ENCODE peak calls at places on chromosome 18, in seven cellular contexts. E is osteocyte, Q is astrocyte of the spinal cord, W is fibroblast of lung, U is aorta, L is MCF 10A, B is GM23338. G is an unnamed sample.
A peak's percentile ranks its signal among the peaks of the same experiment; 100 is the strongest.

GRCh38 chr18:72942766-72943165 is 75.0 kb upstream of the NETO1 start:
- DNase-seq in U (no peak), L (peak; percentile 51), B (no peak), W (no peak), Q (no peak), E (no peak), G (no peak)

GRCh38 chr18:56258178-56258577 is 380.2 kb downstream of the TXNL1 start:
- DNase-seq in W (peak; percentile 29), E (no peak), U (no peak), L (no peak), B (no peak), Q (no peak), G (no peak)

GRCh38 chr18:63149200-63149587 is 170.4 kb downstream of the BCL2 start:
- DNase-seq in E (no peak), W (no peak), B (peak; percentile 17), Q (no peak), U (no peak), L (no peak), G (peak; percentile 21)

GRCh38 chr18:26549103-26549485 is 741 bp upstream of the KCTD1 start:
- DNase-seq in L (peak; percentile 76), U (no peak), Q (peak; percentile 54), W (peak; percentile 46), B (peak; percentile 63), E (no peak), G (no peak)

GRCh38 chr18:58235001-58235436 is 191.0 kb downstream of the NEDD4L start:
- DNase-seq in E (peak; percentile 38), B (no peak), Q (no peak), L (no peak), U (no peak), W (no peak), G (no peak)

GRCh38 chr18:73479472-73479871 is 611.7 kb upstream of the NETO1 start:
- DNase-seq in U (no peak), W (peak; percentile 34), L (peak; percentile 45), Q (peak; percentile 48), B (no peak), E (no peak), G (no peak)

GRCh38 chr18:53838796-53839195 is 385.7 kb downstream of the MBD2 start:
- DNase-seq in B (no peak), E (no peak), U (no peak), Q (no peak), L (no peak), W (no peak), G (no peak)

GRCh38 chr18:6728318-6728717 is 1.2 kb upstream of the ARHGAP28 start:
- DNase-seq in E (no peak), U (no peak), L (no peak), W (no peak), B (no peak), Q (no peak), G (no peak)

GRCh38 chr18:62781262-62781661 is 65.9 kb downstream of the PHLPP1 start:
- DNase-seq in W (no peak), E (no peak), Q (no peak), L (peak; percentile 54), B (no peak), U (no peak), G (no peak)

GRCh38 chr18:33562741-33563140 is 15.3 kb upstream of the ASXL3 start:
- DNase-seq in E (no peak), Q (no peak), W (no peak), L (no peak), B (no peak), U (no peak), G (no peak)

GRCh38 chr18:379665-380356 is 112.0 kb upstream of the THOC1 start:
- DNase-seq in W (peak; percentile 77), U (no peak), L (no peak), E (no peak), Q (no peak), B (no peak), G (no peak)

GRCh38 chr18:73421010-73421409 is 553.2 kb upstream of the NETO1 start:
- DNase-seq in W (no peak), L (no peak), U (no peak), E (no peak), B (no peak), Q (no peak), G (no peak)

GRCh38 chr18:50578651-50579050 is 18.8 kb downstream of the MAPK4 start:
- DNase-seq in W (no peak), L (peak; percentile 86), E (no peak), B (no peak), Q (no peak), U (no peak), G (no peak)

GRCh38 chr18:11752116-11752911 is 63.2 kb downstream of the GNAL start:
- DNase-seq in W (peak; percentile 21), Q (peak; percentile 32), U (no peak), E (no peak), B (peak; percentile 75), L (no peak), G (peak; percentile 75)

GRCh38 chr18:68288408-68288807 is 426.5 kb downstream of the TMX3 start:
- DNase-seq in E (no peak), B (no peak), Q (no peak), L (no peak), W (no peak), U (no peak), G (no peak)

GRCh38 chr18:13386891-13387801 is 168.6 kb downstream of the LDLRAD4 start:
- DNase-seq in E (peak; percentile 82), Q (no peak), L (no peak), W (no peak), B (no peak), U (peak; percentile 76), G (no peak)

GRCh38 chr18:46892842-46893241 is 24.5 kb downstream of the PIAS2 start:
- DNase-seq in U (no peak), B (no peak), E (no peak), W (no peak), L (no peak), Q (no peak), G (no peak)

GRCh38 chr18:26617151-26617554 is 68.8 kb upstream of the KCTD1 start:
- DNase-seq in L (peak; percentile 74), U (no peak), W (peak; percentile 83), E (no peak), Q (peak; percentile 91), B (no peak), G (no peak)

GRCh38 chr18:23088343-23088742 is 46.9 kb upstream of the CABLES1 start:
- DNase-seq in L (no peak), E (no peak), U (no peak), Q (no peak), B (no peak), W (no peak), G (no peak)

GRCh38 chr18:48037481-48038271 is 107.2 kb upstream of the SMAD2 start:
- DNase-seq in Q (no peak), B (peak; percentile 64), W (no peak), L (peak; percentile 40), U (peak; percentile 64), E (no peak), G (peak; percentile 56)

GRCh38 chr18:59051470-59052165 is 88.1 kb upstream of the SEC11C start:
- DNase-seq in U (peak; percentile 90), W (peak; percentile 15), L (peak; percentile 91), E (no peak), Q (no peak), B (no peak), G (no peak)

GRCh38 chr18:4130734-4131719 is 324.1 kb downstream of the DLGAP1 start:
- DNase-seq in L (no peak), Q (no peak), B (peak; percentile 30), E (no peak), W (no peak), U (no peak), G (no peak)

GRCh38 chr18:46832856-46833255 is 76.0 kb upstream of the ST8SIA5 start:
- DNase-seq in B (no peak), Q (no peak), U (no peak), E (no peak), L (no peak), W (no peak), G (no peak)

GRCh38 chr18:7174359-7175107 is 56.4 kb upstream of the LRRC30 start:
- DNase-seq in E (no peak), B (peak; percentile 28), W (no peak), Q (no peak), U (no peak), L (no peak), G (peak; percentile 39)

GRCh38 chr18:13377496-13377895 is 158.9 kb downstream of the LDLRAD4 start:
- DNase-seq in W (no peak), B (no peak), Q (no peak), U (no peak), L (no peak), E (peak; percentile 59), G (no peak)

GRCh38 chr18:24560511-24560981 is 100.1 kb downstream of the HRH4 start:
- DNase-seq in E (no peak), L (peak; percentile 61), W (no peak), Q (no peak), B (peak; percentile 86), U (no peak), G (peak; percentile 45)

GRCh38 chr18:79947881-79948610 is 3.4 kb downstream of the SLC66A2 start:
- DNase-seq in B (no peak), Q (no peak), L (no peak), W (no peak), U (peak; percentile 51), E (no peak), G (no peak)

GRCh38 chr18:61575419-61575818 is 242.2 kb downstream of the CDH20 start:
- DNase-seq in E (no peak), U (no peak), L (no peak), B (peak; percentile 64), Q (no peak), W (no peak), G (peak; percentile 15)